ENCODE peak calls at places on chromosomes 3 and 15, in ten cellular contexts. One of them, this sample, is unnamed.

GRCh38 chr3:86814918-86815655 is 175.9 kb downstream of the VGLL3 start:
- DNase-seq in foreskin fibroblast: no peak
- DNase-seq in AG09319: no peak
- DNase-seq in tibial nerve: no peak
- DNase-seq in pancreas: no peak
- DNase-seq in cardiac muscle cell: no peak
- DNase-seq in nephron progenitor cell: no peak
- DNase-seq in WTC11: no peak
- DNase-seq in AG09309: peak; percentile 25
- DNase-seq in heart left ventricle: no peak
- DNase-seq in this sample: no peak

GRCh38 chr15:80606571-80606970 is 88.5 kb upstream of the ABHD17C start:
- DNase-seq in AG09309: no peak
- DNase-seq in nephron progenitor cell: no peak
- DNase-seq in pancreas: no peak
- DNase-seq in heart left ventricle: no peak
- DNase-seq in foreskin fibroblast: no peak
- DNase-seq in cardiac muscle cell: no peak
- DNase-seq in AG09319: no peak
- DNase-seq in WTC11: no peak
- DNase-seq in tibial nerve: no peak
- DNase-seq in this sample: no peak

GRCh38 chr15:62474021-62474770 is 309.1 kb upstream of the C2CD4B start:
- DNase-seq in foreskin fibroblast: no peak
- DNase-seq in pancreas: no peak
- DNase-seq in nephron progenitor cell: no peak
- DNase-seq in AG09319: no peak
- DNase-seq in WTC11: no peak
- DNase-seq in heart left ventricle: no peak
- DNase-seq in cardiac muscle cell: no peak
- DNase-seq in tibial nerve: no peak
- DNase-seq in AG09309: no peak
- DNase-seq in this sample: no peak

GRCh38 chr15:82810061-82810862 is 834 bp downstream of the WHAMM start:
- DNase-seq in pancreas: peak; percentile 63
- DNase-seq in WTC11: peak; percentile 67
- DNase-seq in foreskin fibroblast: peak; percentile 34
- DNase-seq in nephron progenitor cell: peak; percentile 75
- DNase-seq in tibial nerve: no peak
- DNase-seq in AG09319: peak; percentile 51
- DNase-seq in cardiac muscle cell: peak; percentile 72
- DNase-seq in AG09309: no peak
- DNase-seq in heart left ventricle: peak; percentile 35
- DNase-seq in this sample: no peak

GRCh38 chr3:118137783-118138182 is 896.9 kb downstream of the IGSF11 start:
- DNase-seq in AG09309: no peak
- DNase-seq in WTC11: no peak
- DNase-seq in nephron progenitor cell: no peak
- DNase-seq in tibial nerve: no peak
- DNase-seq in pancreas: no peak
- DNase-seq in AG09319: no peak
- DNase-seq in cardiac muscle cell: no peak
- DNase-seq in foreskin fibroblast: no peak
- DNase-seq in heart left ventricle: no peak
- DNase-seq in this sample: no peak

GRCh38 chr3:24296441-24297205 is 198.0 kb downstream of the THRB start:
- DNase-seq in pancreas: no peak
- DNase-seq in AG09309: no peak
- DNase-seq in heart left ventricle: no peak
- DNase-seq in cardiac muscle cell: no peak
- DNase-seq in AG09319: no peak
- DNase-seq in tibial nerve: no peak
- DNase-seq in foreskin fibroblast: no peak
- DNase-seq in nephron progenitor cell: no peak
- DNase-seq in WTC11: no peak
- DNase-seq in this sample: no peak

GRCh38 chr3:124919756-124920155 is 14.8 kb downstream of the MUC13 start:
- DNase-seq in AG09309: no peak
- DNase-seq in nephron progenitor cell: no peak
- DNase-seq in pancreas: no peak
- DNase-seq in foreskin fibroblast: no peak
- DNase-seq in AG09319: no peak
- DNase-seq in WTC11: no peak
- DNase-seq in tibial nerve: no peak
- DNase-seq in heart left ventricle: no peak
- DNase-seq in cardiac muscle cell: no peak
- DNase-seq in this sample: no peak

GRCh38 chr3:13019243-13019701 is 54.0 kb downstream of the IQSEC1 start:
- DNase-seq in tibial nerve: no peak
- DNase-seq in pancreas: no peak
- DNase-seq in cardiac muscle cell: peak; percentile 76
- DNase-seq in AG09309: peak; percentile 23
- DNase-seq in AG09319: peak; percentile 48
- DNase-seq in foreskin fibroblast: peak; percentile 67
- DNase-seq in nephron progenitor cell: peak; percentile 76
- DNase-seq in WTC11: peak; percentile 80
- DNase-seq in heart left ventricle: peak; percentile 59
- DNase-seq in this sample: no peak

GRCh38 chr3:176799675-176800074 is 397.6 kb downstream of the TBL1XR1 start:
- DNase-seq in WTC11: no peak
- DNase-seq in tibial nerve: no peak
- DNase-seq in heart left ventricle: no peak
- DNase-seq in cardiac muscle cell: no peak
- DNase-seq in foreskin fibroblast: no peak
- DNase-seq in AG09319: no peak
- DNase-seq in pancreas: no peak
- DNase-seq in nephron progenitor cell: no peak
- DNase-seq in AG09309: no peak
- DNase-seq in this sample: no peak

GRCh38 chr3:40752492-40752891 is 227.7 kb downstream of the ZNF621 start:
- DNase-seq in cardiac muscle cell: no peak
- DNase-seq in AG09319: no peak
- DNase-seq in WTC11: no peak
- DNase-seq in AG09309: no peak
- DNase-seq in heart left ventricle: no peak
- DNase-seq in nephron progenitor cell: no peak
- DNase-seq in foreskin fibroblast: no peak
- DNase-seq in tibial nerve: no peak
- DNase-seq in pancreas: no peak
- DNase-seq in this sample: no peak

GRCh38 chr3:141940204-141940776 is 63.8 kb downstream of the ATP1B3 start:
- DNase-seq in WTC11: no peak
- DNase-seq in pancreas: peak; percentile 25
- DNase-seq in nephron progenitor cell: no peak
- DNase-seq in AG09309: peak; percentile 54
- DNase-seq in AG09319: no peak
- DNase-seq in foreskin fibroblast: peak; percentile 83
- DNase-seq in cardiac muscle cell: no peak
- DNase-seq in heart left ventricle: no peak
- DNase-seq in tibial nerve: no peak
- DNase-seq in this sample: no peak

GRCh38 chr3:172465281-172465680 is 17.0 kb upstream of the GHSR start:
- DNase-seq in foreskin fibroblast: no peak
- DNase-seq in cardiac muscle cell: no peak
- DNase-seq in pancreas: no peak
- DNase-seq in AG09319: no peak
- DNase-seq in heart left ventricle: no peak
- DNase-seq in AG09309: no peak
- DNase-seq in WTC11: no peak
- DNase-seq in tibial nerve: no peak
- DNase-seq in nephron progenitor cell: no peak
- DNase-seq in this sample: no peak

GRCh38 chr3:156725706-156726105 is 51.3 kb downstream of the TIPARP start:
- DNase-seq in pancreas: no peak
- DNase-seq in heart left ventricle: no peak
- DNase-seq in tibial nerve: no peak
- DNase-seq in AG09319: no peak
- DNase-seq in nephron progenitor cell: no peak
- DNase-seq in cardiac muscle cell: no peak
- DNase-seq in AG09309: no peak
- DNase-seq in WTC11: no peak
- DNase-seq in foreskin fibroblast: no peak
- DNase-seq in this sample: no peak

GRCh38 chr3:175093738-175094137 is 234.6 kb downstream of the NAALADL2 start:
- DNase-seq in heart left ventricle: no peak
- DNase-seq in tibial nerve: no peak
- DNase-seq in nephron progenitor cell: no peak
- DNase-seq in AG09309: no peak
- DNase-seq in AG09319: no peak
- DNase-seq in cardiac muscle cell: no peak
- DNase-seq in WTC11: no peak
- DNase-seq in pancreas: no peak
- DNase-seq in foreskin fibroblast: no peak
- DNase-seq in this sample: no peak

GRCh38 chr3:38658886-38659285 is 9.4 kb upstream of the SCN5A start:
- DNase-seq in AG09309: no peak
- DNase-seq in heart left ventricle: no peak
- DNase-seq in nephron progenitor cell: no peak
- DNase-seq in tibial nerve: no peak
- DNase-seq in foreskin fibroblast: no peak
- DNase-seq in WTC11: no peak
- DNase-seq in AG09319: no peak
- DNase-seq in cardiac muscle cell: peak; percentile 66
- DNase-seq in pancreas: no peak
- DNase-seq in this sample: no peak

GRCh38 chr3:40291471-40291870 is 18.0 kb upstream of the EIF1B start:
- DNase-seq in heart left ventricle: no peak
- DNase-seq in nephron progenitor cell: no peak
- DNase-seq in foreskin fibroblast: no peak
- DNase-seq in tibial nerve: no peak
- DNase-seq in cardiac muscle cell: no peak
- DNase-seq in AG09319: no peak
- DNase-seq in WTC11: no peak
- DNase-seq in AG09309: no peak
- DNase-seq in pancreas: no peak
- DNase-seq in this sample: no peak

GRCh38 chr3:120180731-120181412 is 86.6 kb upstream of the GSK3B start:
- DNase-seq in nephron progenitor cell: no peak
- DNase-seq in AG09309: no peak
- DNase-seq in tibial nerve: no peak
- DNase-seq in foreskin fibroblast: no peak
- DNase-seq in AG09319: no peak
- DNase-seq in WTC11: no peak
- DNase-seq in cardiac muscle cell: no peak
- DNase-seq in heart left ventricle: no peak
- DNase-seq in pancreas: no peak
- DNase-seq in this sample: no peak

GRCh38 chr3:126322181-126322967 is 34.8 kb downstream of the KLF15 start:
- DNase-seq in WTC11: no peak
- DNase-seq in tibial nerve: no peak
- DNase-seq in nephron progenitor cell: no peak
- DNase-seq in AG09319: no peak
- DNase-seq in cardiac muscle cell: no peak
- DNase-seq in AG09309: no peak
- DNase-seq in foreskin fibroblast: no peak
- DNase-seq in heart left ventricle: peak; percentile 6
- DNase-seq in pancreas: peak; percentile 3
- DNase-seq in this sample: no peak

GRCh38 chr3:153252963-153253362 is 90.9 kb downstream of the RAP2B start:
- DNase-seq in AG09319: no peak
- DNase-seq in pancreas: no peak
- DNase-seq in AG09309: no peak
- DNase-seq in nephron progenitor cell: no peak
- DNase-seq in heart left ventricle: no peak
- DNase-seq in cardiac muscle cell: no peak
- DNase-seq in WTC11: no peak
- DNase-seq in tibial nerve: no peak
- DNase-seq in foreskin fibroblast: no peak
- DNase-seq in this sample: no peak

GRCh38 chr15:31444844-31445243 is 118.2 kb downstream of the KLF13 start:
- DNase-seq in pancreas: no peak
- DNase-seq in WTC11: no peak
- DNase-seq in nephron progenitor cell: no peak
- DNase-seq in AG09309: no peak
- DNase-seq in tibial nerve: no peak
- DNase-seq in AG09319: no peak
- DNase-seq in heart left ventricle: no peak
- DNase-seq in cardiac muscle cell: no peak
- DNase-seq in foreskin fibroblast: no peak
- DNase-seq in this sample: no peak

GRCh38 chr3:115151921-115152320 is 4.8 kb upstream of the ZBTB20 start:
- DNase-seq in nephron progenitor cell: no peak
- DNase-seq in cardiac muscle cell: no peak
- DNase-seq in tibial nerve: no peak
- DNase-seq in pancreas: no peak
- DNase-seq in AG09319: no peak
- DNase-seq in AG09309: no peak
- DNase-seq in heart left ventricle: no peak
- DNase-seq in foreskin fibroblast: no peak
- DNase-seq in WTC11: no peak
- DNase-seq in this sample: no peak

GRCh38 chr3:4981688-4982494 is 2.7 kb downstream of the BHLHE40 start:
- DNase-seq in nephron progenitor cell: no peak
- DNase-seq in foreskin fibroblast: peak; percentile 47
- DNase-seq in AG09319: no peak
- DNase-seq in cardiac muscle cell: no peak
- DNase-seq in heart left ventricle: no peak
- DNase-seq in pancreas: peak; percentile 53
- DNase-seq in tibial nerve: no peak
- DNase-seq in WTC11: no peak
- DNase-seq in AG09309: no peak
- DNase-seq in this sample: no peak
- TF ChIP-seq CTCF in nephron progenitor cell: peak; percentile 37
- TF ChIP-seq CTCF in foreskin fibroblast: peak; percentile 34
- TF ChIP-seq CTCF in AG09319: peak; percentile 28
- TF ChIP-seq CTCF in cardiac muscle cell: peak; percentile 46
- TF ChIP-seq CTCF in heart left ventricle: peak; percentile 32
- TF ChIP-seq CTCF in pancreas: peak; percentile 44
- TF ChIP-seq CTCF in tibial nerve: peak; percentile 64
- TF ChIP-seq CTCF in WTC11: no peak
- TF ChIP-seq CTCF in AG09309: peak; percentile 49
- TF ChIP-seq CTCF in this sample: no peak

GRCh38 chr15:88396382-88396781 is 70.8 kb downstream of the MRPL46 start:
- DNase-seq in heart left ventricle: no peak
- DNase-seq in nephron progenitor cell: no peak
- DNase-seq in cardiac muscle cell: no peak
- DNase-seq in tibial nerve: no peak
- DNase-seq in AG09309: no peak
- DNase-seq in foreskin fibroblast: no peak
- DNase-seq in pancreas: no peak
- DNase-seq in AG09319: no peak
- DNase-seq in WTC11: no peak
- DNase-seq in this sample: no peak
- TF ChIP-seq CTCF in heart left ventricle: no peak
- TF ChIP-seq CTCF in nephron progenitor cell: no peak
- TF ChIP-seq CTCF in cardiac muscle cell: no peak
- TF ChIP-seq CTCF in tibial nerve: no peak
- TF ChIP-seq CTCF in AG09309: no peak
- TF ChIP-seq CTCF in foreskin fibroblast: no peak
- TF ChIP-seq CTCF in pancreas: no peak
- TF ChIP-seq CTCF in AG09319: no peak
- TF ChIP-seq CTCF in WTC11: no peak
- TF ChIP-seq CTCF in this sample: no peak

GRCh38 chr3:131304890-131305289 is 76.7 kb upstream of the NUDT16 start:
- DNase-seq in cardiac muscle cell: no peak
- DNase-seq in AG09319: no peak
- DNase-seq in nephron progenitor cell: no peak
- DNase-seq in foreskin fibroblast: no peak
- DNase-seq in tibial nerve: no peak
- DNase-seq in WTC11: no peak
- DNase-seq in heart left ventricle: no peak
- DNase-seq in pancreas: no peak
- DNase-seq in AG09309: no peak
- DNase-seq in this sample: no peak
- TF ChIP-seq CTCF in cardiac muscle cell: no peak
- TF ChIP-seq CTCF in AG09319: no peak
- TF ChIP-seq CTCF in nephron progenitor cell: no peak
- TF ChIP-seq CTCF in foreskin fibroblast: no peak
- TF ChIP-seq CTCF in tibial nerve: no peak
- TF ChIP-seq CTCF in WTC11: no peak
- TF ChIP-seq CTCF in heart left ventricle: no peak
- TF ChIP-seq CTCF in pancreas: no peak
- TF ChIP-seq CTCF in AG09309: no peak
- TF ChIP-seq CTCF in this sample: no peak

GRCh38 chr15:89406756-89407650 is 72.4 kb upstream of the POLG start:
- DNase-seq in nephron progenitor cell: no peak
- DNase-seq in pancreas: no peak
- DNase-seq in AG09319: no peak
- DNase-seq in WTC11: peak; percentile 70
- DNase-seq in tibial nerve: no peak
- DNase-seq in foreskin fibroblast: no peak
- DNase-seq in cardiac muscle cell: no peak
- DNase-seq in heart left ventricle: no peak
- DNase-seq in AG09309: no peak
- DNase-seq in this sample: peak; percentile 22
- TF ChIP-seq CTCF in nephron progenitor cell: no peak
- TF ChIP-seq CTCF in pancreas: no peak
- TF ChIP-seq CTCF in AG09319: no peak
- TF ChIP-seq CTCF in WTC11: no peak
- TF ChIP-seq CTCF in tibial nerve: no peak
- TF ChIP-seq CTCF in foreskin fibroblast: no peak
- TF ChIP-seq CTCF in cardiac muscle cell: no peak
- TF ChIP-seq CTCF in heart left ventricle: no peak
- TF ChIP-seq CTCF in AG09309: peak; percentile 11
- TF ChIP-seq CTCF in this sample: no peak